ENCODE peak calls at places on chromosomes 4 and X, in seven cellular contexts. H, M, I, A, Z, R and F are unnamed samples.

GRCh38 chrX:63513825-63514574 is 162.9 kb upstream of the SPIN4 start:
- DNase-seq in H (peak; percentile 12), A (no peak), R (no peak), Z (no peak), M (no peak), I (no peak), F (peak; percentile 14)

GRCh38 chrX:15165832-15166231 is 104.1 kb downstream of the ASB9 start:
- DNase-seq in R (no peak), H (no peak), Z (no peak), A (no peak), I (peak; percentile 19), M (no peak), F (no peak)

GRCh38 chrX:141214216-141214615 is 28.1 kb downstream of the SPANXC start:
- DNase-seq in R (no peak), A (no peak), H (no peak), I (no peak), Z (no peak), M (no peak), F (no peak)

GRCh38 chr4:109303141-109303499 is 662 bp upstream of the COL25A1 start:
- DNase-seq in H (no peak), R (no peak), I (no peak), Z (no peak), M (no peak), A (no peak), F (no peak)

GRCh38 chr4:119337010-119337409 is 15.1 kb upstream of the FABP2 start:
- DNase-seq in H (no peak), I (no peak), M (no peak), R (no peak), Z (no peak), A (no peak), F (no peak)

GRCh38 chrX:38985375-38985774 is 184.1 kb downstream of the MID1IP1 start:
- DNase-seq in R (no peak), I (peak; percentile 36), M (no peak), A (no peak), Z (no peak), H (no peak), F (no peak)

GRCh38 chr4:4225915-4226605 is 669 bp downstream of the OTOP1 start:
- DNase-seq in R (no peak), Z (no peak), I (no peak), M (no peak), H (no peak), A (no peak), F (no peak)

GRCh38 chr4:99635601-99636000 is 22.0 kb downstream of the C4orf54 start:
- DNase-seq in I (no peak), H (no peak), Z (no peak), A (no peak), M (no peak), R (no peak), F (no peak)

GRCh38 chrX:139708067-139708466 is at the start of gene MCF2:
- DNase-seq in R (no peak), A (no peak), Z (no peak), M (no peak), H (no peak), I (no peak), F (no peak)

GRCh38 chr4:45453258-45453841 is 670.5 kb downstream of the GABRG1 start:
- DNase-seq in A (no peak), Z (no peak), H (no peak), M (no peak), R (no peak), I (no peak), F (no peak)

DNA sequence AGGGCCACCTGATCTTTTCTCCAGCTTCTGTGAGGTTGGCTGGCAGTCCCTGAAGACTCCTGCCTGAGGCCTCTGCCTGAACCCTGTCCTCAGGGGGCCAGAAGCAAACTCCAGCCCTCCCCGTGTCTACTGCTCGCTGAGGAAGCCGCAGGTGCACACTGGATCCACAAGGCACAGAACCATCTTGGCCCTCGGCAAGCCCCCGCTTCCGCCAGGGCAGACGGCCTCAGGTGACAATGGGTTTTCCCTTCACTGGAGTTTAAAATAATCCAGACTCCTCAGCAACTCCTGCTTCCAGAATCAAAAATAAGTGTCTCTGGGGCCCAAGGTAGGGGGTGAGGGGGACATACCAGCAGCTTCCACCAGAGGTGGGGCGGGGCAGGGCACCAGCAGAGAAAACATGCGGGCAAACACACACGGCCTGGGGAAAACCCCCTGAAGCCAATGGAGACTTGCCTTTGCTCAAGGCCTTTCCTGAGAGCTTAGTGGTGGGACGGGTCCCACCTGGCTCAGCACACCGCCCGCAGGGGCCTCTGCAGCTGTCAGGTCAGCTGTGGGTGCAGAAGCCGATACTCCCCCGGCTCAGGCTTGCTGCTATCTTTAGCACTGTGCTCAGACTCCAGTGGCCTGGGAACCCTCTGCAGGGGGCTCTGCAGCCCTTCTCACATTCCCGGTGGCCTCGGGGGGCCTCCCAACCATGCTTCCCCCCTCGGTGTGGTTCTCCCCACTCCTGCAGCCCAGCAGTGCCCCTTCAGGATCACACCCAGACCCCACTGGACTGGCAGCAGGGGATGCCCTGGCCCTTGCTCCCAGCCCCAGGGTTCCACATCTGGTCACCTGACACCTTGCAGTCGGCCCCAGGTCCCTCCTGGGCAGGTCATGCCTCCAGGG is 1.9 kb downstream of the MYL5 start:
- DNase-seq in M (no peak), H (no peak), I (no peak), Z (no peak), R (no peak), A (no peak), F (no peak)
- H3K4me3 ChIP-seq in M (no peak overlapping the region), H (no peak overlapping the region), I (no peak overlapping the region), Z (no peak overlapping the region), R (no peak overlapping the region), A (no peak overlapping the region), F (no peak overlapping the region)

GRCh38 chr4:124534133-124534532 is 178.4 kb downstream of the ANKRD50 start:
- DNase-seq in M (no peak), R (no peak), A (no peak), Z (no peak), H (no peak), I (no peak), F (no peak)

GRCh38 chr4:124529131-124529530 is 183.4 kb downstream of the ANKRD50 start:
- DNase-seq in R (no peak), I (no peak), M (no peak), A (no peak), H (no peak), Z (no peak), F (no peak)

GRCh38 chr4:124530464-124531077 is 182.0 kb downstream of the ANKRD50 start:
- DNase-seq in M (no peak), I (no peak), R (no peak), Z (no peak), A (no peak), H (no peak), F (no peak)

GRCh38 chr4:124537971-124538370 is 174.6 kb downstream of the ANKRD50 start:
- DNase-seq in A (no peak), R (no peak), M (no peak), H (no peak), Z (no peak), I (no peak), F (no peak)

DNA sequence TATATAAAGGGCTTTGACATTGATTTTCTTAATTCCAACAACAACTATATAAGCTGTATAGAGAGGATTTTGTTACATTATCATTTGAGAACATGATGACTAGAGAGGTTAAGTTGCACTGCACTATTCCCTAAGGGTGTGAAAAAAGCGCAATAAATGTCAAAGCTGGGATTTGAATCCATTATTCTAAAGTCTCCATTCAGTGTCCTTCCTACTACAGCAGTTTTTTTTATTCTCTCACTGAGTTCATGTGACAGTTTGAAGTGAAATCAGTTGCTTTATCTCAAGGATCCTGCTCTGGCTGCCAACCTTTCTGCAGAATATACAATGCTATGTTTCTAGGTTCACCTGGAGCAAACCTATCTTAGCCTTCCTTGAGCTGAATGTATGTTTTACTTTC is 177.5 kb downstream of the ANKRD50 start:
- DNase-seq in M (no peak), R (no peak), H (no peak), Z (no peak), A (no peak), I (no peak), F (no peak)
- H3K4me1 ChIP-seq in M (peaks cover 4% of the 10 kb centered on the region), R (no peaks in the 10 kb centered on the region), H (no peaks in the 10 kb centered on the region), Z (no peaks in the 10 kb centered on the region), A (no peaks in the 10 kb centered on the region), I (no peaks in the 10 kb centered on the region), F (no peaks in the 10 kb centered on the region)

DNA sequence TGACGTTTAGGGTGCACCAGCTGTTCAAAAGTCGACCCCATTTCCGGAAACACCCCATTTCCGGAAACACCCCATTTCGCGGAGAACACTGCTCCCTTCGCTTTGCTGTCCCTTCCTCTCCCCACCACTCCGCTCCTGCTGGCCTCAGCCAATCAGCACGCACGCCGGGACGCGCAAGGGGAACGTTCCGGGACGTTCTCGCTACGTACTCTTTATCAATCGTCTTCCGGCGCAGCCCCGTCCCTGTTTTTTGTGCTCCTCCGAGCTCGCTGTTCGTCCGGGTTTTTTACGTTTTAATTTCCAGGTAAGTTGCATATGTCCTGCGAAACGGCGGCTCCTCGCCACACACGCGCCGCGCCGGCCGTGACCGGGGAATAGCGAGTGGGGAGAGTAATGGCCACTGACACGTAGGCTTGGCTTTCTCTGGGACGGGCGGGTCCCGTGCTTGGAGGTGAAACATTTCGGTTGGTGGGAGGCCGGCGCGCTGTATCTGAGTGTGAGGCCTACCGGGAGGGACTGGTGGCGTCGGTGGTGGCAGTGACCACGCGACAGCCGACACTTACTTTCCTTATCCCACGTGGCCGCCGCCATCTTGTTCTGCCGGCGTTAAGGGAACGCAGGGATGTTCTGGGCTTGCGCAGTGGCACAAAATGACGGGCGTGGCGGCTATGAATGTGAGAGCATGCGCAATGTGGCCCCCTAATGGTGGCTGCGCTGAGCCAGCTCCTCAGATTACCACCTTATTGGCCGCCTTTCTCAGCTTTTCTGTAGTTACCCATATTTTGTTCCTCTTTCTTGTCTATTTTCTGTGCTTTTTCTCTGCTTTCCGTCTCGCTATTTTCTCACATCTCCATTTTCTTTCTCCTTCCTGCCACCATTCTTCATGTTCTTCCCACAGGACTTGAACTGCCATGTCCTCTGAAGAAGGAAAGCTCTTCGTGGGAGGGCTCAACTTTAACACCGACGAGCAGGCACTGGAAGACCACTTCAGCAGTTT is at the start of gene RBM3:
- DNase-seq in H (peak; percentile 80), A (peak; percentile 88), Z (peak; percentile 97), I (peak; percentile 94), R (peak; percentile 91), M (peak; percentile 91), F (peak; percentile 93)
- TF ChIP-seq POLR2A in H (peak; percentile 84), A (peak; percentile 85), Z (peak; percentile 88), I (peak; percentile 98), R (peak; percentile 90), M (peak; percentile 37), F (no peak)

GRCh38 chrX:115591420-115591819 is 30.4 kb downstream of the PLS3 start:
- DNase-seq in R (no peak), Z (no peak), H (no peak), M (no peak), I (no peak), A (no peak), F (no peak)
- H3K4me3 ChIP-seq in R (no peak overlapping the region), Z (no peak overlapping the region), H (no peak overlapping the region), M (no peak overlapping the region), I (no peak overlapping the region), A (no peak overlapping the region), F (no peak overlapping the region)

GRCh38 chr4:128384765-128385164 is 97.2 kb upstream of the PGRMC2 start:
- DNase-seq in Z (no peak), H (no peak), M (no peak), R (no peak), I (no peak), A (no peak), F (no peak)

GRCh38 chr4:128381748-128382559 is 94.3 kb upstream of the PGRMC2 start:
- DNase-seq in Z (no peak), H (no peak), I (no peak), R (no peak), A (no peak), M (no peak), F (no peak)

GRCh38 chr4:128385683-128386304 is 98.2 kb upstream of the PGRMC2 start:
- DNase-seq in Z (no peak), R (no peak), M (no peak), I (peak; percentile 30), A (no peak), H (no peak), F (no peak)

GRCh38 chr4:128385199-128385598 is 97.6 kb upstream of the PGRMC2 start:
- DNase-seq in I (no peak), H (no peak), Z (no peak), M (no peak), R (no peak), A (no peak), F (no peak)

GRCh38 chr4:128384091-128384520 is 96.5 kb upstream of the PGRMC2 start:
- DNase-seq in A (no peak), M (no peak), I (no peak), R (no peak), H (no peak), Z (no peak), F (no peak)
- H3K4me1 ChIP-seq in A (no peaks in the 10 kb centered on the region), M (peaks cover 20% of the 10 kb centered on the region), I (peaks cover 23% of the 10 kb centered on the region), R (peaks cover 10% of the 10 kb centered on the region), H (peaks cover 24% of the 10 kb centered on the region), Z (peaks cover 68% of the 10 kb centered on the region), F (peaks cover 13% of the 10 kb centered on the region)